ENCODE peak calls at places on chromosomes 6 and 20, in seven cellular contexts. S is T-helper 17 cell, O is sciatic nerve, M is AG08396, R is NCI-H146, Q is AG09319, L is HS-5. K is an unnamed sample.
A peak's percentile ranks its signal among the peaks of the same experiment; 100 is the strongest.

GRCh38 chr6:21846541-21847451 is 253.2 kb downstream of the SOX4 start:
- DNase-seq in M (no peak), O (no peak), S (no peak), Q (no peak), R (peak; percentile 98), L (no peak), K (no peak)

GRCh38 chr20:1322511-1323245 is 6.3 kb downstream of the SDCBP2 start:
- DNase-seq in L (peak; percentile 94), O (peak; percentile 42), Q (peak; percentile 77), S (no peak), R (no peak), M (peak; percentile 87), K (peak; percentile 83)

GRCh38 chr6:89284963-89285735 is 29.9 kb downstream of the GABRR2 start:
- DNase-seq in Q (no peak), L (no peak), O (peak; percentile 33), S (no peak), M (no peak), R (no peak), K (peak; percentile 64)

GRCh38 chr6:11110921-11111768 is at the start of gene ERVFRD-1:
- DNase-seq in M (no peak), R (no peak), S (no peak), Q (no peak), L (no peak), O (no peak), K (no peak)

GRCh38 chr6:52130440-52130839 is 43.0 kb upstream of the PKHD1 start:
- DNase-seq in S (no peak), M (no peak), O (no peak), R (no peak), Q (no peak), L (no peak), K (no peak)

GRCh38 chr6:71488186-71488585 is 199.6 kb downstream of the OGFRL1 start:
- DNase-seq in R (no peak), L (no peak), O (no peak), S (no peak), Q (no peak), M (no peak), K (no peak)

GRCh38 chr20:51437182-51437923 is 105.2 kb downstream of the NFATC2 start:
- DNase-seq in S (no peak), L (no peak), R (no peak), M (no peak), O (no peak), Q (no peak), K (no peak)

GRCh38 chr6:13377054-13377758 is 48.9 kb upstream of the TBC1D7 start:
- DNase-seq in O (no peak), R (no peak), L (no peak), Q (no peak), M (no peak), S (no peak), K (no peak)

GRCh38 chr20:4546342-4546741 is 175.4 kb upstream of the PRND start:
- DNase-seq in Q (no peak), S (no peak), O (no peak), R (no peak), M (no peak), L (no peak), K (no peak)

GRCh38 chr20:41366546-41367392 is at the start of gene EMILIN3:
- DNase-seq in O (no peak), L (no peak), R (peak; percentile 68), S (no peak), Q (no peak), M (no peak), K (no peak)

K was measured in mesenteric fat pad.